ENCODE peak calls at places on chromosomes 11 and 22, in five cellular contexts. One of them, this sample, is unnamed.

GRCh38 chr11:17459211-17459610 is 17.4 kb downstream of the ABCC8 start:
- DNase-seq in H9: no peak
- DNase-seq in neuronal stem cell: no peak
- DNase-seq in trophoblast cell: no peak
- DNase-seq in H1: no peak
- DNase-seq in this sample: no peak

GRCh38 chr11:112481893-112482292 is 221.2 kb upstream of the PLET1 start:
- DNase-seq in neuronal stem cell: no peak
- DNase-seq in trophoblast cell: peak
- DNase-seq in H9: no peak
- DNase-seq in H1: no peak
- DNase-seq in this sample: no peak

GRCh38 chr11:47917643-47918369 is 62.6 kb upstream of the PTPRJ start:
- DNase-seq in trophoblast cell: peak
- DNase-seq in H1: no peak
- DNase-seq in neuronal stem cell: no peak
- DNase-seq in H9: peak
- DNase-seq in this sample: peak

GRCh38 chr11:67523556-67524479 is 572 bp upstream of the CABP2 start:
- DNase-seq in H1: no peak
- DNase-seq in trophoblast cell: no peak
- DNase-seq in neuronal stem cell: no peak
- DNase-seq in H9: no peak
- DNase-seq in this sample: no peak

GRCh38 chr11:5841797-5842196 is at the start of gene OR52E6:
- DNase-seq in neuronal stem cell: no peak
- DNase-seq in H9: no peak
- DNase-seq in H1: no peak
- DNase-seq in trophoblast cell: no peak
- DNase-seq in this sample: no peak

GRCh38 chr11:18171377-18172000 is 1.1 kb upstream of the MRGPRX4 start:
- DNase-seq in H1: no peak
- DNase-seq in trophoblast cell: peak
- DNase-seq in H9: peak
- DNase-seq in neuronal stem cell: peak
- DNase-seq in this sample: peak

GRCh38 chr11:97786961-97787360 is 1233.8 kb upstream of the CNTN5 start:
- DNase-seq in H1: no peak
- DNase-seq in neuronal stem cell: no peak
- DNase-seq in trophoblast cell: no peak
- DNase-seq in H9: no peak
- DNase-seq in this sample: no peak

GRCh38 chr11:102603576-102603975 is 21.6 kb downstream of the MMP20 start:
- DNase-seq in H9: no peak
- DNase-seq in H1: no peak
- DNase-seq in trophoblast cell: no peak
- DNase-seq in neuronal stem cell: no peak
- DNase-seq in this sample: no peak

GRCh38 chr11:44524751-44525171 is 40.7 kb upstream of the CD82 start:
- DNase-seq in H9: no peak
- DNase-seq in trophoblast cell: no peak
- DNase-seq in neuronal stem cell: no peak
- DNase-seq in H1: no peak
- DNase-seq in this sample: peak

GRCh38 chr11:68970921-68971636 is 9.7 kb downstream of the MRGPRD start:
- DNase-seq in neuronal stem cell: no peak
- DNase-seq in trophoblast cell: no peak
- DNase-seq in H9: peak
- DNase-seq in H1: no peak
- DNase-seq in this sample: no peak

GRCh38 chr22:44108076-44108475 is 72.6 kb upstream of the PARVG start:
- DNase-seq in trophoblast cell: no peak
- DNase-seq in H1: no peak
- DNase-seq in neuronal stem cell: no peak
- DNase-seq in H9: no peak
- DNase-seq in this sample: no peak

GRCh38 chr11:7511405-7511804 is 2.4 kb upstream of the PPFIBP2 start:
- DNase-seq in H1: no peak
- DNase-seq in H9: no peak
- DNase-seq in trophoblast cell: no peak
- DNase-seq in neuronal stem cell: no peak
- DNase-seq in this sample: no peak

GRCh38 chr11:61948505-61948904 is 1.6 kb upstream of the BEST1 start:
- DNase-seq in neuronal stem cell: no peak
- DNase-seq in H1: no peak
- DNase-seq in trophoblast cell: no peak
- DNase-seq in H9: no peak
- DNase-seq in this sample: no peak

GRCh38 chr11:31968774-31969433 is 122.0 kb upstream of the RCN1 start:
- DNase-seq in neuronal stem cell: no peak
- DNase-seq in trophoblast cell: no peak
- DNase-seq in H1: no peak
- DNase-seq in H9: no peak
- DNase-seq in this sample: no peak

GRCh38 chr11:120182790-120183491 is 27.9 kb upstream of the OAF start:
- DNase-seq in trophoblast cell: peak
- DNase-seq in neuronal stem cell: no peak
- DNase-seq in H9: peak
- DNase-seq in H1: peak
- DNase-seq in this sample: no peak

GRCh38 chr11:92658733-92659132 is 310.7 kb upstream of the MTNR1B start:
- DNase-seq in trophoblast cell: no peak
- DNase-seq in neuronal stem cell: no peak
- DNase-seq in H1: no peak
- DNase-seq in H9: no peak
- DNase-seq in this sample: no peak

GRCh38 chr11:4025957-4026324 is 68.7 kb upstream of the RRM1 start:
- DNase-seq in neuronal stem cell: no peak
- DNase-seq in trophoblast cell: peak
- DNase-seq in H1: no peak
- DNase-seq in H9: no peak
- DNase-seq in this sample: peak

GRCh38 chr22:29475550-29475949 is 4.5 kb upstream of the NEFH start:
- DNase-seq in neuronal stem cell: no peak
- DNase-seq in trophoblast cell: no peak
- DNase-seq in H9: no peak
- DNase-seq in H1: no peak
- DNase-seq in this sample: no peak

GRCh38 chr11:119791701-119792151 is 62.7 kb upstream of the NECTIN1 start:
- DNase-seq in neuronal stem cell: peak
- DNase-seq in H9: no peak
- DNase-seq in trophoblast cell: no peak
- DNase-seq in H1: no peak
- DNase-seq in this sample: no peak

GRCh38 chr11:36447947-36448346 is 62.1 kb downstream of the TRAF6 start:
- DNase-seq in trophoblast cell: peak
- DNase-seq in H9: no peak
- DNase-seq in H1: no peak
- DNase-seq in neuronal stem cell: no peak
- DNase-seq in this sample: no peak

GRCh38 chr11:88246680-88247079 is 71.4 kb upstream of the RAB38 start:
- DNase-seq in trophoblast cell: no peak
- DNase-seq in H1: no peak
- DNase-seq in H9: no peak
- DNase-seq in neuronal stem cell: no peak
- DNase-seq in this sample: peak

GRCh38 chr11:34154059-34154875 is 48.8 kb downstream of the NAT10 start:
- DNase-seq in H1: no peak
- DNase-seq in neuronal stem cell: no peak
- DNase-seq in trophoblast cell: no peak
- DNase-seq in H9: no peak
- DNase-seq in this sample: no peak

GRCh38 chr11:120608760-120609211 is 97.2 kb downstream of the GRIK4 start:
- DNase-seq in H1: peak
- DNase-seq in neuronal stem cell: no peak
- DNase-seq in trophoblast cell: peak
- DNase-seq in H9: peak
- DNase-seq in this sample: no peak

GRCh38 chr11:8709002-8709672 is 26.5 kb downstream of the RPL27A start:
- DNase-seq in H1: no peak
- DNase-seq in neuronal stem cell: no peak
- DNase-seq in trophoblast cell: no peak
- DNase-seq in H9: peak
- DNase-seq in this sample: no peak

GRCh38 chr11:92253945-92254344 is 29.3 kb downstream of the FAT3 start:
- DNase-seq in H1: no peak
- DNase-seq in H9: no peak
- DNase-seq in trophoblast cell: no peak
- DNase-seq in neuronal stem cell: no peak
- DNase-seq in this sample: no peak

GRCh38 chr11:65578667-65579066 is 2.8 kb downstream of the EHBP1L1 start:
- DNase-seq in neuronal stem cell: no peak
- DNase-seq in trophoblast cell: no peak
- DNase-seq in H1: no peak
- DNase-seq in H9: no peak
- DNase-seq in this sample: no peak

GRCh38 chr11:65578134-65578533 is 2.3 kb downstream of the EHBP1L1 start:
- DNase-seq in H9: no peak
- DNase-seq in neuronal stem cell: no peak
- DNase-seq in trophoblast cell: no peak
- DNase-seq in H1: no peak
- DNase-seq in this sample: no peak

GRCh38 chr11:65580031-65580692 is 4.3 kb downstream of the EHBP1L1 start:
- DNase-seq in neuronal stem cell: no peak
- DNase-seq in H1: no peak
- DNase-seq in H9: no peak
- DNase-seq in trophoblast cell: no peak
- DNase-seq in this sample: no peak

GRCh38 chr11:65580756-65581155 is 4.9 kb downstream of the EHBP1L1 start:
- DNase-seq in trophoblast cell: no peak
- DNase-seq in neuronal stem cell: no peak
- DNase-seq in H9: no peak
- DNase-seq in H1: no peak
- DNase-seq in this sample: no peak

GRCh38 chr11:65579291-65579690 is 3.4 kb downstream of the EHBP1L1 start:
- DNase-seq in trophoblast cell: peak
- DNase-seq in H9: no peak
- DNase-seq in neuronal stem cell: no peak
- DNase-seq in H1: no peak
- DNase-seq in this sample: no peak
- H3K27ac ChIP-seq in trophoblast cell: no peak
- H3K27ac ChIP-seq in H9: no peak
- H3K27ac ChIP-seq in neuronal stem cell: no peak
- H3K27ac ChIP-seq in H1: no peak
- H3K27ac ChIP-seq in this sample: no peak

DNA sequence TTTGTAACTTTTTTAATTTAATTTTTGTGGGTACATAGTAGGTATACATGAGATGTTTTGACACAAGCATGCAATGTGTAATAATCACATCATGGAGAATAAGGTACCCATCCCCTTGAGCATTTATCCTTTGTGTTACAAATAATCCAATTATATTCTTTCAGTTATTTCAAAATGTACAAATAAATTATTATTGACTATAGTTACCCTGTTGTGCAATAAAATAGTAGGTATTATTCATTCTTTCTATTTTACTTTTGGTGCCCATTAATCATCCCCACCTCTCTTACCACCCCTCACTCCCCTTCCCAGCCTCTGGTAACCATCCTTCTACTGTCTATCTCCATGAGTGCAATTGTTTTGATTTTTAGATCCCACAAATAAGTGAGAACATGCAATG is 83.5 kb downstream of the GAB2 start:
- DNase-seq in trophoblast cell: no peak
- DNase-seq in neuronal stem cell: no peak
- DNase-seq in H1: no peak
- DNase-seq in H9: no peak
- DNase-seq in this sample: no peak
- H2BK12ac ChIP-seq in trophoblast cell: no peak
- H2BK12ac ChIP-seq in neuronal stem cell: no peak
- H2BK12ac ChIP-seq in H1: no peak
- H2BK12ac ChIP-seq in H9: no peak
- H2BK12ac ChIP-seq in this sample: no peak

GRCh38 chr22:49453816-49454215 is 373.9 kb downstream of the BRD1 start:
- DNase-seq in neuronal stem cell: no peak
- DNase-seq in H1: no peak
- DNase-seq in trophoblast cell: no peak
- DNase-seq in H9: no peak
- DNase-seq in this sample: no peak

GRCh38 chr22:49451070-49451840 is 376.4 kb downstream of the BRD1 start:
- DNase-seq in H9: no peak
- DNase-seq in H1: no peak
- DNase-seq in trophoblast cell: no peak
- DNase-seq in neuronal stem cell: no peak
- DNase-seq in this sample: no peak

GRCh38 chr22:49450521-49450920 is 377.2 kb downstream of the BRD1 start:
- DNase-seq in H9: peak
- DNase-seq in trophoblast cell: peak
- DNase-seq in neuronal stem cell: no peak
- DNase-seq in H1: no peak
- DNase-seq in this sample: no peak

GRCh38 chr22:49454726-49455125 is 372.9 kb downstream of the BRD1 start:
- DNase-seq in H9: no peak
- DNase-seq in trophoblast cell: no peak
- DNase-seq in neuronal stem cell: no peak
- DNase-seq in H1: no peak
- DNase-seq in this sample: no peak

GRCh38 chr22:49452362-49452946 is 375.2 kb downstream of the BRD1 start:
- DNase-seq in H1: no peak
- DNase-seq in H9: no peak
- DNase-seq in trophoblast cell: no peak
- DNase-seq in neuronal stem cell: no peak
- DNase-seq in this sample: no peak
- H3K27ac ChIP-seq in H1: no peak
- H3K27ac ChIP-seq in H9: no peak
- H3K27ac ChIP-seq in trophoblast cell: no peak
- H3K27ac ChIP-seq in neuronal stem cell: no peak
- H3K27ac ChIP-seq in this sample: no peak

DNA sequence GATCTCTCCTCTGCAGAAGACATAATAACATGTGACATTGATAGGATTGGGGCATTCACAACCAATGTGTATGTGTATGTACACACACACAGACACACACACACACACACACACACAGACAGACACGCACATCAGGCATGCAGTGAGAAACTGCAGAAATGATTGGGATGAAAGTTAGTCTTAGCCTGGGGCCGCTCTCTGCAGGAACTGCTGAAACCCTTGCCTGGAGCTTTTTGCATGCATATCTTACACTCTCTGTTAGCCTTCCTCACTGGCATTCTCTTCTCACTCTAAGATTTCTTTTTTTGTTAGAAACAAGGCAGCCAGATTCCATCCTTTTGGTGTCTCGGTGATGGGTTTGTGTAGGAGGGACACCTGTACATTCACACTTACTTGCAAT is 337.9 kb downstream of the NELL1 start:
- DNase-seq in trophoblast cell: peak
- DNase-seq in neuronal stem cell: no peak
- DNase-seq in H1: no peak
- DNase-seq in H9: peak
- DNase-seq in this sample: no peak
- H2BK12ac ChIP-seq in trophoblast cell: no peak
- H2BK12ac ChIP-seq in neuronal stem cell: no peak
- H2BK12ac ChIP-seq in H1: no peak
- H2BK12ac ChIP-seq in H9: no peak
- H2BK12ac ChIP-seq in this sample: no peak

DNA sequence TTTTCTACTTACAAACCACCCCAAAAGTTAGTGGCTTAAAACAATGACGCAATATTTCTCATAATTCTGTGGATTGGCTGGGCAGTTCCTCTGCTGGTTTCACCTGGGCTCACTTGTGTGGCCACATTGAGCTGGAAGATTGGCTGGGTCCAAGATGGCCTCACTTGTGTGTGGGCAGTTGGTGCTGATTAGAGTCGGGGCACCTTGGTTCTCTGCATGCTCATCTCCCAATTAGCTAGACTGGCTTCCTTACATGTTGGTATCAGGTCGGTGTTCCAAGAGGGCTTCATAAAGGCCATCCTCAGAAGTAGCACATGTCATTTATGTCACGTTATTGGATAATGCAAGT is 12.5 kb downstream of the MAML2 start:
- DNase-seq in H9: no peak
- DNase-seq in trophoblast cell: no peak
- DNase-seq in neuronal stem cell: no peak
- DNase-seq in H1: no peak
- DNase-seq in this sample: no peak
- H3K27ac ChIP-seq in H9: no peak
- H3K27ac ChIP-seq in trophoblast cell: no peak
- H3K27ac ChIP-seq in neuronal stem cell: no peak
- H3K27ac ChIP-seq in H1: no peak
- H3K27ac ChIP-seq in this sample: no peak